ENCODE peak calls at places on chromosomes 4 and X, in ten cellular contexts. P is NCI-H460, W is Calu3, G is fibroblast of the conjunctiva, X is Kasumi-1, F is dermis blood vessel endothelial cell, A is occipital lobe, Q is ACHN, J is sciatic nerve, O is germinal center. Z is an unnamed sample.

GRCh38 chr4:136183513-136183912 is 1348.8 kb downstream of the PCDH18 start:
- DNase-seq in P (no peak), G (no peak), O (no peak), W (no peak), F (no peak), X (no peak), A (no peak), J (no peak), Q (no peak), Z (no peak)

GRCh38 chr4:19936471-19936870 is 315.2 kb upstream of the SLIT2 start:
- DNase-seq in J (no peak), O (no peak), A (no peak), W (no peak), Q (peak), P (no peak), F (no peak), G (peak), X (no peak), Z (peak)

GRCh38 chr4:155667538-155668511 is 1.2 kb downstream of the GUCY1A1 start:
- DNase-seq in G (no peak), J (peak), F (peak), W (peak), O (peak), X (peak), P (peak), A (peak), Q (peak), Z (peak)

GRCh38 chrX:150361777-150362351 is 1.3 kb upstream of the MAMLD1 start:
- DNase-seq in W (peak), X (no peak), Q (peak), J (no peak), P (no peak), A (no peak), O (no peak), F (no peak), G (no peak), Z (no peak)

GRCh38 chr4:1172971-1173757 is 781 bp upstream of the SPON2 start:
- DNase-seq in Q (no peak), P (no peak), J (no peak), X (no peak), G (peak), O (no peak), F (no peak), A (no peak), W (no peak), Z (peak)

GRCh38 chrX:18119856-18120255 is 100.8 kb downstream of the BEND2 start:
- DNase-seq in A (no peak), J (no peak), X (no peak), F (no peak), O (no peak), G (no peak), P (no peak), W (no peak), Q (no peak), Z (no peak)

GRCh38 chrX:24369816-24370215 is 9.4 kb downstream of the SUPT20HL1 start:
- DNase-seq in Q (no peak), G (no peak), P (no peak), X (no peak), F (no peak), J (no peak), W (no peak), O (no peak), A (no peak), Z (no peak)

GRCh38 chrX:29431895-29432294 is 783.5 kb upstream of the MAGEB2 start:
- DNase-seq in P (no peak), F (no peak), X (no peak), O (no peak), W (no peak), Q (no peak), J (no peak), G (no peak), A (no peak), Z (no peak)

GRCh38 chr4:112604590-112604989 is 32.1 kb downstream of the ZGRF1 start:
- DNase-seq in P (peak), G (peak), O (peak), J (no peak), Q (peak), X (peak), A (peak), F (peak), W (peak), Z (peak)

Z was measured in renal cortical epithelial cell.